ENCODE peak calls at places on chromosome 7, in ten cellular contexts. T is cardiac septum; K is GM23248; C is fibroblast of villous mesenchyme; W is hepatocyte; M is nucleus accumbens; E is PC-3; X is endodermal cell; Y is activated CD8-positive, alpha-beta memory T cell treated with anti-CD3 and anti-CD28 coated beads, Interleukin-2, amount 10 ng/mL, durations not matched to agents 7 days and 5 days; I is K562. O is an unnamed sample.

GRCh38 chr7:152571031-152571430 is 104.9 kb downstream of the XRCC2 start:
- DNase-seq in I (no peak), C (no peak), T (no peak), E (no peak), K (no peak), X (no peak), W (no peak), M (no peak), Y (no peak), O (peak)

GRCh38 chr7:95776561-95777185 is 4.3 kb downstream of the DYNC1I1 start:
- DNase-seq in W (no peak), I (no peak), M (no peak), E (peak), Y (no peak), K (no peak), T (no peak), X (no peak), C (no peak), O (no peak)

GRCh38 chr7:121002-121401 is 71.4 kb upstream of the FAM20C start:
- DNase-seq in M (no peak), W (no peak), K (no peak), E (no peak), I (no peak), Y (no peak), C (no peak), T (no peak), X (no peak), O (no peak)

GRCh38 chr7:138871691-138872090 is 73.7 kb upstream of the ATP6V0A4 start:
- DNase-seq in I (no peak), W (no peak), K (no peak), C (no peak), T (no peak), M (no peak), Y (no peak), X (no peak), E (no peak), O (no peak)

GRCh38 chr7:137882261-137882668 is 35.5 kb upstream of the DGKI start:
- DNase-seq in M (no peak), K (peak), C (peak), E (peak), I (peak), T (no peak), W (no peak), Y (peak), X (no peak), O (no peak)

GRCh38 chr7:44264221-44264956 is 61.0 kb downstream of the CAMK2B start:
- DNase-seq in W (no peak), I (no peak), M (peak), C (no peak), E (peak), T (no peak), X (no peak), Y (no peak), K (no peak), O (peak)

GRCh38 chr7:41881313-41882130 is 178.6 kb upstream of the INHBA start:
- DNase-seq in T (peak), C (no peak), Y (peak), X (no peak), M (no peak), K (no peak), E (no peak), W (no peak), I (no peak), O (no peak)

GRCh38 chr7:937851-938484 is 16.5 kb downstream of the ADAP1 start:
- DNase-seq in K (no peak), M (no peak), I (no peak), Y (no peak), C (no peak), E (no peak), X (no peak), W (no peak), T (no peak), O (no peak)

GRCh38 chr7:116025098-116025809 is 5.3 kb downstream of the TFEC start:
- DNase-seq in C (peak), I (no peak), E (no peak), W (peak), X (no peak), Y (no peak), M (no peak), T (no peak), K (peak), O (no peak)

O was measured in NCI-H1417.